ENCODE peak calls at places on chromosomes 4 and X, in six cellular contexts. K is NCI-H146, O is hypothalamus, S is LoVo, C is endothelial cell, X is EH. Y is an unnamed sample.

GRCh38 chr4:139735381-139736256 is 70.0 kb downstream of the MGST2 start:
- DNase-seq in K (no peak), O (peak), S (no peak), C (peak), X (no peak), Y (no peak)

GRCh38 chr4:2044542-2045517 is 14.3 kb upstream of the NAT8L start:
- DNase-seq in K (no peak), O (no peak), S (no peak), C (no peak), X (no peak), Y (no peak)

GRCh38 chr4:146976145-146976544 is 30.5 kb upstream of the TTC29 start:
- DNase-seq in K (no peak), O (no peak), S (no peak), C (no peak), X (no peak), Y (no peak)

GRCh38 chrX:153897899-153898298 is 6.6 kb upstream of the AVPR2 start:
- DNase-seq in K (no peak), O (no peak), S (no peak), C (no peak), X (no peak), Y (no peak)

GRCh38 chrX:113873056-113873455 is 710.8 kb upstream of the HTR2C start:
- DNase-seq in K (no peak), O (no peak), S (no peak), C (no peak), X (no peak), Y (no peak)

GRCh38 chrX:65601530-65602281 is 65.7 kb upstream of the MSN start:
- DNase-seq in K (no peak), O (peak), S (peak), C (peak), X (peak), Y (no peak)

GRCh38 chrX:55119712-55120111 is 30.9 kb downstream of the PAGE2 start:
- DNase-seq in K (no peak), O (no peak), S (no peak), C (no peak), X (peak), Y (no peak)

GRCh38 chr4:151184523-151185458 is 85.4 kb downstream of the RPS3A start:
- DNase-seq in K (no peak), O (no peak), S (peak), C (no peak), X (peak), Y (no peak)

GRCh38 chr4:52243367-52243766 is 192.3 kb downstream of the SPATA18 start:
- DNase-seq in K (no peak), O (no peak), S (no peak), C (no peak), X (no peak), Y (no peak)

GRCh38 chr4:4271912-4272311 is 18.0 kb downstream of the LYAR start:
- DNase-seq in K (no peak), O (no peak), S (no peak), C (no peak), X (peak), Y (peak)

GRCh38 chr4:38466401-38466800 is 197.6 kb upstream of the KLF3 start:
- DNase-seq in K (no peak), O (no peak), S (no peak), C (no peak), X (no peak), Y (no peak)

GRCh38 chr4:148436512-148436911 is 5.7 kb downstream of the NR3C2 start:
- DNase-seq in K (no peak), O (no peak), S (no peak), C (no peak), X (no peak), Y (no peak)